ENCODE peak calls at places on chromosomes 7 and 10, in five cellular contexts. One of them, this sample, is unnamed.

GRCh38 chr10:124550305-124551034 is 88.8 kb downstream of the LHPP start:
- DNase-seq in NT2/D1: no peak
- DNase-seq in K562: no peak
- DNase-seq in neural progenitor cell: no peak
- DNase-seq in trophoblast cell: no peak
- DNase-seq in this sample: no peak

GRCh38 chr10:52952391-52953079 is 180.0 kb upstream of the MBL2 start:
- DNase-seq in NT2/D1: no peak
- DNase-seq in K562: no peak
- DNase-seq in neural progenitor cell: no peak
- DNase-seq in trophoblast cell: no peak
- DNase-seq in this sample: no peak

GRCh38 chr7:153381275-153382119 is 621.9 kb downstream of the ACTR3B start:
- DNase-seq in NT2/D1: peak
- DNase-seq in K562: peak
- DNase-seq in neural progenitor cell: peak
- DNase-seq in trophoblast cell: peak
- DNase-seq in this sample: peak

GRCh38 chr10:49831352-49832040 is 69.4 kb upstream of the OGDHL start:
- DNase-seq in NT2/D1: peak
- DNase-seq in K562: no peak
- DNase-seq in neural progenitor cell: peak
- DNase-seq in trophoblast cell: no peak
- DNase-seq in this sample: no peak

GRCh38 chr10:79295593-79295992 is 51.7 kb upstream of the PPIF start:
- DNase-seq in NT2/D1: no peak
- DNase-seq in K562: no peak
- DNase-seq in neural progenitor cell: no peak
- DNase-seq in trophoblast cell: peak
- DNase-seq in this sample: no peak

GRCh38 chr10:95324436-95325268 is 33.8 kb upstream of the PDLIM1 start:
- DNase-seq in NT2/D1: no peak
- DNase-seq in K562: peak
- DNase-seq in neural progenitor cell: no peak
- DNase-seq in trophoblast cell: no peak
- DNase-seq in this sample: no peak

GRCh38 chr10:35462491-35462934 is 126.2 kb downstream of the CCNY start:
- DNase-seq in NT2/D1: no peak
- DNase-seq in K562: no peak
- DNase-seq in neural progenitor cell: peak
- DNase-seq in trophoblast cell: no peak
- DNase-seq in this sample: no peak

GRCh38 chr10:74118794-74119193 is 31.8 kb downstream of the AP3M1 start:
- DNase-seq in NT2/D1: no peak
- DNase-seq in K562: no peak
- DNase-seq in neural progenitor cell: no peak
- DNase-seq in trophoblast cell: no peak
- DNase-seq in this sample: no peak

GRCh38 chr7:79461660-79462059 is 8.2 kb upstream of the MAGI2 start:
- DNase-seq in NT2/D1: no peak
- DNase-seq in K562: no peak
- DNase-seq in neural progenitor cell: no peak
- DNase-seq in trophoblast cell: no peak
- DNase-seq in this sample: no peak

GRCh38 chr7:17497549-17498193 is 199.2 kb downstream of the AHR start:
- DNase-seq in NT2/D1: no peak
- DNase-seq in K562: no peak
- DNase-seq in neural progenitor cell: no peak
- DNase-seq in trophoblast cell: no peak
- DNase-seq in this sample: no peak

GRCh38 chr10:46250481-46250880 is 36.3 kb upstream of the ANTXRL start:
- DNase-seq in NT2/D1: no peak
- DNase-seq in K562: no peak
- DNase-seq in neural progenitor cell: no peak
- DNase-seq in trophoblast cell: no peak
- DNase-seq in this sample: no peak

GRCh38 chr7:102302025-102302424 is 15.4 kb downstream of the SH2B2 start:
- DNase-seq in NT2/D1: no peak
- DNase-seq in K562: no peak
- DNase-seq in neural progenitor cell: no peak
- DNase-seq in trophoblast cell: no peak
- DNase-seq in this sample: no peak

GRCh38 chr7:101402081-101402779 is 39.6 kb downstream of the COL26A1 start:
- DNase-seq in NT2/D1: peak
- DNase-seq in K562: no peak
- DNase-seq in neural progenitor cell: peak
- DNase-seq in trophoblast cell: no peak
- DNase-seq in this sample: no peak

GRCh38 chr7:73831656-73832579 is 1.1 kb downstream of the CLDN4 start:
- DNase-seq in NT2/D1: no peak
- DNase-seq in K562: no peak
- DNase-seq in neural progenitor cell: peak
- DNase-seq in trophoblast cell: peak
- DNase-seq in this sample: no peak

GRCh38 chr7:50769160-50769484 is 13.6 kb downstream of the GRB10 start:
- DNase-seq in NT2/D1: peak
- DNase-seq in K562: no peak
- DNase-seq in neural progenitor cell: no peak
- DNase-seq in trophoblast cell: no peak
- DNase-seq in this sample: no peak

GRCh38 chr10:50310560-50311174 is 59.4 kb upstream of the ASAH2 start:
- DNase-seq in NT2/D1: peak
- DNase-seq in K562: peak
- DNase-seq in neural progenitor cell: peak
- DNase-seq in trophoblast cell: peak
- DNase-seq in this sample: peak

GRCh38 chr7:1907751-1908365 is 237.8 kb downstream of the ELFN1 start:
- DNase-seq in NT2/D1: no peak
- DNase-seq in K562: no peak
- DNase-seq in neural progenitor cell: no peak
- DNase-seq in trophoblast cell: peak
- DNase-seq in this sample: no peak

GRCh38 chr10:61130366-61130765 is 186.4 kb upstream of the RHOBTB1 start:
- DNase-seq in NT2/D1: no peak
- DNase-seq in K562: no peak
- DNase-seq in neural progenitor cell: no peak
- DNase-seq in trophoblast cell: no peak
- DNase-seq in this sample: no peak

GRCh38 chr10:119207367-119207668 is at the start of gene GRK5:
- DNase-seq in NT2/D1: peak
- DNase-seq in K562: peak
- DNase-seq in neural progenitor cell: peak
- DNase-seq in trophoblast cell: peak
- DNase-seq in this sample: peak

GRCh38 chr10:119205926-119206602 is 1.3 kb upstream of the GRK5 start:
- DNase-seq in NT2/D1: no peak
- DNase-seq in K562: peak
- DNase-seq in neural progenitor cell: peak
- DNase-seq in trophoblast cell: no peak
- DNase-seq in this sample: peak

GRCh38 chr10:119208553-119208940 is 1.2 kb downstream of the GRK5 start:
- DNase-seq in NT2/D1: no peak
- DNase-seq in K562: no peak
- DNase-seq in neural progenitor cell: no peak
- DNase-seq in trophoblast cell: no peak
- DNase-seq in this sample: no peak

GRCh38 chr10:119207713-119208552 is 562 bp downstream of the GRK5 start:
- DNase-seq in NT2/D1: no peak
- DNase-seq in K562: peak
- DNase-seq in neural progenitor cell: peak
- DNase-seq in trophoblast cell: peak
- DNase-seq in this sample: peak

DNA sequence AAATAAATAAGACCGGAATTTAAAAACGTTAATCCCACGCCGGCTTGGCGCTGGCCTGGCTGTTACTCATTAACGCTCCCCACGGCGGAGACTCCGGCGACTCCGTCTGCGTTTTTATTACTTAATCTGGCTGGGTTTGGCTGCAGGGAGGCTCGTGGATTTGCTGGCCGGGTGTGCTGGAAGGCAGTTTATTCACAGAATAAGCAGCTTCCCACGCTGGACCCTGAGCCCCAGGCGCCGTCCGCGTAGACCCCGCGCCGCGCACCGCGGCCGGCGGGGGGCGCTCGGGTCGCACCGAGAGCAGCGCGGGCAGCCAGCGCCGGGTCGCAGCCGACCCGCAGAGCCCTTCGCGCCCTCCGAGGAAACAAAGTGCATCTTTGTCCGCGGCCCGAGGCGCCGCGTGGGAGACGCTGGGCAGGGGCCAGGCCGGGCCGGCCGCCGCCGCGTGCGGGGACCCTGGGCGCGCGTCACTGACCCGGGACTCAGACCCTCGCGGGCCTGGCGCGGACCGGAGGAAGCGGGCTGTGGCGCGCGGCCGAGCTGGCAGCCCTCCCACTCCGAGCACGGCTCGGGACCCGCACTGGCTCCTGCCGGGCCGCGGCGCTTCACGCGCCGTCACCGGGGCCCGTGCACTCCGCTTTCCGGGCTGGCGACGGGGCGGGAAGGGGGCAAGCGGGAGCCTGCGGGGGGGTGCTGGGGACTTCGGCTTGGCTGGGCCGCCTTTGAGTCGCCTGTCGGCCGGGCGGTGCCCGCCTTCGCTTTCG is 586 bp upstream of the GRK5 start:
- DNase-seq in NT2/D1: no peak
- DNase-seq in K562: peak
- DNase-seq in neural progenitor cell: peak
- DNase-seq in trophoblast cell: peak
- DNase-seq in this sample: peak
- H3K9ac ChIP-seq in NT2/D1: peak
- H3K9ac ChIP-seq in K562: peak
- H3K9ac ChIP-seq in neural progenitor cell: peak
- H3K9ac ChIP-seq in trophoblast cell: peak
- H3K9ac ChIP-seq in this sample: peak

GRCh38 chr7:13984831-13985685 is 4.4 kb downstream of the ETV1 start:
- DNase-seq in NT2/D1: peak
- DNase-seq in K562: no peak
- DNase-seq in neural progenitor cell: peak
- DNase-seq in trophoblast cell: no peak
- DNase-seq in this sample: no peak
- H3K4me3 ChIP-seq in NT2/D1: no peak
- H3K4me3 ChIP-seq in K562: peak
- H3K4me3 ChIP-seq in neural progenitor cell: peak
- H3K4me3 ChIP-seq in trophoblast cell: no peak
- H3K4me3 ChIP-seq in this sample: no peak

GRCh38 chr7:104940023-104940710 is 73.8 kb upstream of the KMT2E start:
- DNase-seq in NT2/D1: no peak
- DNase-seq in K562: no peak
- DNase-seq in neural progenitor cell: no peak
- DNase-seq in trophoblast cell: no peak
- DNase-seq in this sample: no peak

GRCh38 chr7:104934665-104935064 is 79.3 kb upstream of the KMT2E start:
- DNase-seq in NT2/D1: no peak
- DNase-seq in K562: no peak
- DNase-seq in neural progenitor cell: no peak
- DNase-seq in trophoblast cell: no peak
- DNase-seq in this sample: no peak

GRCh38 chr7:104936546-104936945 is 77.5 kb upstream of the KMT2E start:
- DNase-seq in NT2/D1: no peak
- DNase-seq in K562: no peak
- DNase-seq in neural progenitor cell: no peak
- DNase-seq in trophoblast cell: no peak
- DNase-seq in this sample: no peak

GRCh38 chr7:104943502-104944343 is 70.3 kb upstream of the KMT2E start:
- DNase-seq in NT2/D1: no peak
- DNase-seq in K562: peak
- DNase-seq in neural progenitor cell: no peak
- DNase-seq in trophoblast cell: no peak
- DNase-seq in this sample: peak

GRCh38 chr7:104938741-104939390 is 75.1 kb upstream of the KMT2E start:
- DNase-seq in NT2/D1: no peak
- DNase-seq in K562: no peak
- DNase-seq in neural progenitor cell: no peak
- DNase-seq in trophoblast cell: no peak
- DNase-seq in this sample: no peak
- H3K9ac ChIP-seq in NT2/D1: no peak
- H3K9ac ChIP-seq in K562: no peak
- H3K9ac ChIP-seq in neural progenitor cell: no peak
- H3K9ac ChIP-seq in trophoblast cell: no peak
- H3K9ac ChIP-seq in this sample: no peak

DNA sequence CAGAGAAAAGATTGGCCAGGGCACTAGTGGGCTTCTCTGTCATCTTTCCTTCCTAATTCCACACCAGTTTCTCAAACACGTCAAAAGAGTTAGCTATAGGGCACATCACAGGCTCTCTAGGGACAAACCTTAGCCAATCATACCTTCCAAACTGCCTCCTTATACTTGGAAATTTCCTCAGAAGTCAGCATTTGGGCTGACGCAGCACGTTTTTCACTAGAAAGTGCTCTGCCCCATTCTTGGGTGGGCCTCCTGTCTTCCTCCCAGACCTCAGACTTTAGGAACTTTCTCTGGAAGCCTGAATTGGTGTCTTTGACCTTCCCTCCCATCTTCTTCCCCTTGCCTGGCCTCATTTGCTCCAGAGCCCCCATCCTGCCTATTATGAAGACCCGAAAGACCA is 11.1 kb downstream of the SFXN3 start:
- DNase-seq in NT2/D1: no peak
- DNase-seq in K562: no peak
- DNase-seq in neural progenitor cell: no peak
- DNase-seq in trophoblast cell: no peak
- DNase-seq in this sample: no peak
- H3K4me3 ChIP-seq in NT2/D1: no peak
- H3K4me3 ChIP-seq in K562: no peak
- H3K4me3 ChIP-seq in neural progenitor cell: no peak
- H3K4me3 ChIP-seq in trophoblast cell: peak
- H3K4me3 ChIP-seq in this sample: peak

DNA sequence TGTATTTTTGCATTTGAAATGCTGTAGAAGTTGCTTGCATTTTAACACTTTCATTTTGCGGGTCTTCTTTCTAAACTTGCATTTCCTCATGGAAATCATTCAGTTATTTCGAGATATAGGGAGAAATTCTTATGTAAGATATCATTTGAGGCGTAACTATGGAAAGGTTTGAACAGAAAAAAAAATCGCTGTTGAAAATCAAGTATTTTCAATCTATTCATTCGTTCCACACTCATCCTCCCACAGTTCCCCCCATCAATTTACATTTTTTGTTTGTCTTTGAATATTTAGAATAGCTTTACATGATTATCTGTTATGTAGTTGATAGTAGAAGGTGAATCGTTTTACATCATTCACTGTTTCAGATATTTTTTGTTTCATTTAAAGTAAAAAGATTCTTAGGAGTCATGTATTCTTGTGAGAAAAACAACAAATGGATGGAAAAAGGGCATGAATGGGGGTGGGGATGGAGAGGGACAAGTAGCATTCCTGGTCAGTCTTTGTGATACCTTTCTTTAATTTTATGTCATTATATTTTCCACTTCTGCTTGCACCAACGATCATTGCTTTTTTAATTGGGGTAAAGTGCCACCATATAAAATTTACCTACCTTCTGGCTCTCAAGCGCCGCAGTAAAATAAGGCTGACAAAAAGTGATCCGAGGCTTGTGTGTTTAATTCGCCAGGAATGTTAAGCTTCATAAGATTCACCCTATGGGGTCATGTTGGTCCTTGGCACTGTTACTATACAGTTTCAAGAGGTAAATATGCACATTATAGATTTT is 3.2 kb upstream of the SKIDA1 start:
- DNase-seq in NT2/D1: no peak
- DNase-seq in K562: peak
- DNase-seq in neural progenitor cell: peak
- DNase-seq in trophoblast cell: no peak
- DNase-seq in this sample: no peak
- H3K9ac ChIP-seq in NT2/D1: peak
- H3K9ac ChIP-seq in K562: no peak
- H3K9ac ChIP-seq in neural progenitor cell: peak
- H3K9ac ChIP-seq in trophoblast cell: no peak
- H3K9ac ChIP-seq in this sample: no peak

GRCh38 chr10:22621726-22622125 is 92.7 kb downstream of the PIP4K2A start:
- DNase-seq in NT2/D1: no peak
- DNase-seq in K562: no peak
- DNase-seq in neural progenitor cell: no peak
- DNase-seq in trophoblast cell: no peak
- DNase-seq in this sample: no peak
- H3K4me3 ChIP-seq in NT2/D1: no peak
- H3K4me3 ChIP-seq in K562: no peak
- H3K4me3 ChIP-seq in neural progenitor cell: no peak
- H3K4me3 ChIP-seq in trophoblast cell: no peak
- H3K4me3 ChIP-seq in this sample: no peak

This sample was measured in DND-41.